ENCODE peak calls at places on chromosomes 4 and X, in six cellular contexts. V is kidney, Z is adrenal gland, T is breast epithelium, P is PC-3, H is body of pancreas. D is an unnamed sample.

GRCh38 chr4:81421346-81422218 is 50.1 kb downstream of the RASGEF1B start:
- DNase-seq in V (no peak), Z (no peak), T (no peak), P (peak), H (peak), D (no peak)

GRCh38 chr4:72383439-72383838 is 185.6 kb downstream of the ADAMTS3 start:
- DNase-seq in V (no peak), Z (no peak), T (no peak), P (no peak), H (no peak), D (no peak)

GRCh38 chrX:69153060-69153730 is 12.1 kb downstream of the PJA1 start:
- DNase-seq in V (peak), Z (peak), T (no peak), P (no peak), H (peak), D (no peak)

GRCh38 chr4:153002110-153002509 is 66.0 kb downstream of the FHDC1 start:
- DNase-seq in V (no peak), Z (no peak), T (no peak), P (no peak), H (no peak), D (no peak)

GRCh38 chr4:158938462-158939044 is 164.3 kb upstream of the RAPGEF2 start:
- DNase-seq in V (no peak), Z (no peak), T (no peak), P (no peak), H (peak), D (no peak)

GRCh38 chr4:114163051-114163450 is 183.6 kb upstream of the ARSJ start:
- DNase-seq in V (no peak), Z (no peak), T (no peak), P (no peak), H (no peak), D (no peak)

GRCh38 chr4:21979196-21979595 is 30.6 kb upstream of the KCNIP4 start:
- DNase-seq in V (no peak), Z (no peak), T (no peak), P (no peak), H (no peak), D (no peak)

GRCh38 chrX:45527834-45528233 is 327.2 kb upstream of the DIPK2B start:
- DNase-seq in V (no peak), Z (no peak), T (no peak), P (no peak), H (no peak), D (no peak)

GRCh38 chr4:5711479-5712184 is 631 bp downstream of the EVC start:
- DNase-seq in V (peak), Z (peak), T (no peak), P (peak), H (peak), D (peak)

GRCh38 chrX:68808686-68809357 is 20.0 kb upstream of the EFNB1 start:
- DNase-seq in V (no peak), Z (no peak), T (no peak), P (peak), H (peak), D (no peak)

GRCh38 chr4:61678297-61678696 is 478.2 kb downstream of the ADGRL3 start:
- DNase-seq in V (no peak), Z (no peak), T (no peak), P (no peak), H (no peak), D (no peak)

GRCh38 chr4:66294626-66295025 is 624.3 kb upstream of the EPHA5 start:
- DNase-seq in V (no peak), Z (no peak), T (no peak), P (peak), H (no peak), D (no peak)

GRCh38 chr4:112099701-112100289 is 45.5 kb upstream of the FAM241A start:
- DNase-seq in V (no peak), Z (no peak), T (no peak), P (peak), H (no peak), D (peak)

GRCh38 chrX:135984220-135984619 is 1.0 kb upstream of the SLC9A6 start:
- DNase-seq in V (no peak), Z (no peak), T (no peak), P (no peak), H (no peak), D (no peak)

GRCh38 chr4:78691971-78692814 is 84.0 kb upstream of the BMP2K start:
- DNase-seq in V (no peak), Z (peak), T (no peak), P (no peak), H (no peak), D (no peak)

GRCh38 chr4:15425520-15425919 is 2.3 kb upstream of the C1QTNF7 start:
- DNase-seq in V (no peak), Z (no peak), T (no peak), P (no peak), H (no peak), D (no peak)

GRCh38 chr4:106695846-106696245 is 327.3 kb upstream of the GIMD1 start:
- DNase-seq in V (no peak), Z (no peak), T (no peak), P (no peak), H (no peak), D (no peak)

GRCh38 chrX:117834076-117834475 is 282.5 kb downstream of the KLHL13 start:
- DNase-seq in V (no peak), Z (no peak), T (no peak), P (no peak), H (no peak), D (no peak)

GRCh38 chr4:68864438-68865177 is 48.8 kb downstream of the UGT2B10 start:
- DNase-seq in V (no peak), Z (no peak), T (no peak), P (peak), H (peak), D (no peak)

GRCh38 chr4:100366213-100366612 is 151.6 kb downstream of the EMCN start:
- DNase-seq in V (no peak), Z (no peak), T (no peak), P (no peak), H (no peak), D (no peak)

GRCh38 chr4:83585982-83586508 is 50.1 kb downstream of the GPAT3 start:
- DNase-seq in V (no peak), Z (no peak), T (no peak), P (no peak), H (no peak), D (no peak)
- H3K27ac ChIP-seq in V (no peak), Z (no peak), T (no peak), P (no peak), H (no peak), D (no peak)

GRCh38 chrX:23936198-23936597 is 28.4 kb downstream of the CXorf58 start:
- DNase-seq in V (no peak), Z (no peak), T (no peak), P (no peak), H (no peak), D (no peak)

GRCh38 chrX:23935116-23935515 is 27.3 kb downstream of the CXorf58 start:
- DNase-seq in V (no peak), Z (no peak), T (no peak), P (no peak), H (no peak), D (no peak)

GRCh38 chrX:23944234-23944633 is 36.4 kb downstream of the CXorf58 start:
- DNase-seq in V (no peak), Z (no peak), T (no peak), P (no peak), H (no peak), D (no peak)

GRCh38 chrX:23937100-23937499 is 29.3 kb downstream of the CXorf58 start:
- DNase-seq in V (no peak), Z (no peak), T (no peak), P (no peak), H (no peak), D (peak)

GRCh38 chrX:23938690-23939089 is 30.9 kb downstream of the CXorf58 start:
- DNase-seq in V (no peak), Z (no peak), T (no peak), P (no peak), H (no peak), D (peak)
- H3K27ac ChIP-seq in V (no peak), Z (no peak), T (no peak), P (no peak), H (no peak), D (peak)

GRCh38 chrX:20029728-20030127 is 38.9 kb upstream of the BCLAF3 start:
- DNase-seq in V (no peak), Z (no peak), T (no peak), P (peak), H (peak), D (peak)
- H3K27ac ChIP-seq in V (no peak), Z (no peak), T (peak), P (peak), H (no peak), D (peak)

GRCh38 chr4:4499438-4500123 is 42.3 kb downstream of the STX18 start:
- DNase-seq in V (no peak), Z (no peak), T (no peak), P (no peak), H (no peak), D (no peak)

GRCh38 chr4:4506961-4507360 is 34.9 kb downstream of the STX18 start:
- DNase-seq in V (no peak), Z (no peak), T (no peak), P (no peak), H (peak), D (no peak)

GRCh38 chr4:4504783-4505182 is 37.1 kb downstream of the STX18 start:
- DNase-seq in V (no peak), Z (no peak), T (no peak), P (no peak), H (no peak), D (no peak)

GRCh38 chr4:4501678-4502077 is 40.2 kb downstream of the STX18 start:
- DNase-seq in V (no peak), Z (no peak), T (no peak), P (no peak), H (no peak), D (no peak)

GRCh38 chr4:4502694-4503311 is 39.0 kb downstream of the STX18 start:
- DNase-seq in V (no peak), Z (no peak), T (no peak), P (no peak), H (peak), D (no peak)
- H3K27ac ChIP-seq in V (no peak), Z (no peak), T (no peak), P (no peak), H (no peak), D (no peak)

GRCh38 chrX:24498975-24499374 is 33.9 kb downstream of the PDK3 start:
- DNase-seq in V (no peak), Z (no peak), T (no peak), P (peak), H (no peak), D (peak)
- H3K27ac ChIP-seq in V (no peak), Z (no peak), T (no peak), P (no peak), H (no peak), D (no peak)

DNA sequence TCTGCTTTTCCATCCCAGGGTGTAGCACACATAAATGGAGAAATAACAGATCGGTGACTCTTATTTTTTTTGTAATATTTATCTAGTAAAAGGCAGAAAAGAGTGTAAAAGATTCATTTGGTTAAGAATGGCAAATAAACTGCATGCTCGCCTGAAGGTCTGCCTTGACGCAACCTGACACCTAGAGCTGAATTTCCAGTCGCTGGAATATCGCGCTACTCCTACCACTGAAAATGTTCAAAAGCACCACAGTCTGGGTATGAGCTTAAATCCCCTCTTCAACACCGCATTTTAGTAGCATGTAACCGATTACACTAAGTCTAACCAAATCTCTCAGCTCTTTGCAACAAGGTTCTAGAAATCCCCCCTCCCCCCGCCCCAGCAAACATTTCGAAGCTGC is 1.6 kb downstream of the FGF13 start:
- DNase-seq in V (no peak), Z (no peak), T (no peak), P (no peak), H (no peak), D (no peak)
- H3K27ac ChIP-seq in V (no peak), Z (no peak), T (no peak), P (no peak), H (no peak), D (no peak)

DNA sequence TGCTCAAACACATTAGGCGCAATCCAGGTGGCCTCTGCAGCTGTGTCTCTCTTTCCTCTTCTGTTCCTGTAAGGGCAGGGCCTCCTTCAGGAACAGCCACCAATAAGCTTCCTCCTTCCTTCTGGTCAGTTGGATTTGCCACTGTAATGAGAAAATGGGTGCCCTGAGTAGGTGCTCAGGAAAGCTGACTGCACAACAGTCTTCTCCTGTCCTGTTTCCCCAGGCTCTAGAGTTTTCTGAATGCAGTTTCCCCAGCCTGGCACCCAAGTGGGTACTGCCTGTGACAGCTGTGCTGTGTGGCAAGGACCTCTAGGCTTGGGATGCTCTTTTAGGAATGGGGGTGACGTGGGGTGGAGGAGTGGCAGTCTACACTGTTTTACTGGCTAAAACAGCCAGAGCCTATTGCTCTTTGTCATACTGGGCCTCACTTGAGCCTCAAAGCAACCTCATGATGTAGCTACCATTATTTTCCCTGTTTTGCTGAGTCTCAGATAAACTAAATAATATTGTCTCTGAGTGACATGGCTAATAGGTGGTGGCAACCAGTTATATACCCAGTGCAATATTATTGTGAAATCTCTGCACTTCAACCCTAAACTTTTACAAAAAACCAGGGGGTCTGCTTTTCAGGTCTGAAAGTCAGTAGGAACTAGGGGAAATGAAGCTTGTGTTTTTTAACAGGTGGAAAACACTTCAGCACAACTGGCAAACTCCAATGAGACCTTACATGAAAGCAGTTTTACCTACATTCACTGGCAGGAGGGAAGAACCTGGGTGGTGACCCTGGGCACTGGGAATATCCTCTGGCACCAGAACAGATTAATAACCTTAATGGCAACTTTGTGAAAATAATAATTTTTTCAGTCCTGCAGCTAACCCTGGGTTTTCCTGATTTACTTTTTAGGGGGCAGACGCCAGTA is 1.1 kb downstream of the CXCL2 start:
- DNase-seq in V (no peak), Z (no peak), T (no peak), P (peak), H (peak), D (no peak)
- H3K27ac ChIP-seq in V (no peak), Z (no peak), T (peak), P (peak), H (no peak), D (peak)

DNA sequence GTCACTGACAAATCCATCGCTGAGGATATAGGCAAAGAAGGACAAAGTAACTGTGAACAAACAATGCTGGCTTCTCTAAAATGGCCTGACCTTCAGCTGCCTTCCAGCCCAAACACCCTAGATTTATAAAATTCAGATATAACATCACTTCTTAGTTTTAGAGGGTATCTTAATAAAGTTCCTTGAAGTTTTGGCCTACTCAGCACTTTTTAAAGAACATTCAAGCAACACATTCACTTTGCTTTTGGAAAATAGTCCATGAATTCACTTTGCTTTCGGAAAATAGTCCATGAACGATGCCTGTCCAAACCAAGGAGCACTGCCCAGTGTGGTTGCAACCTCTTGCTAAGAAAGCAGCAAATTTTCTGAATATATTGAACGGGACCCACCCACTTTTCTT is 55.0 kb upstream of the TFDP3 start:
- DNase-seq in V (no peak), Z (no peak), T (no peak), P (no peak), H (no peak), D (no peak)
- H3K27ac ChIP-seq in V (no peak), Z (no peak), T (no peak), P (no peak), H (no peak), D (no peak)

D was measured in A549.